ENCODE peak calls at places on chromosome 10, in eight cellular contexts. M is HuH-7; O is effector CD8-positive, alpha-beta T cell; S is kidney glomerular epithelial cell; K is NCI-H1092 treated with DMSO at 0.1 percent for 48 hours; B is activated naive CD4-positive, alpha-beta T cell treated with anti-CD3 and anti-CD28 coated beads, Interleukin-2, amount 50 U/mL, for 16 hours; E is C1 segment of cervical spinal cord; A is NCI-H1105 treated with DMSO at 0.1 percent for 48 hours. X is an unnamed sample.

GRCh38 chr10:130664526-130664925 is 528.3 kb downstream of the GLRX3 start:
- DNase-seq in O (no peak), S (no peak), E (no peak), B (no peak), K (no peak), A (no peak), M (no peak), X (no peak)

GRCh38 chr10:86367339-86367951 is 850 bp upstream of the GRID1 start:
- DNase-seq in K (no peak), M (no peak), A (no peak), B (no peak), S (no peak), O (no peak), E (peak), X (no peak)

GRCh38 chr10:93060887-93061593 is 442 bp downstream of the CYP26C1 start:
- DNase-seq in B (no peak), M (no peak), O (no peak), S (no peak), K (no peak), A (no peak), E (no peak), X (no peak)

GRCh38 chr10:127444155-127444554 is 105.0 kb upstream of the NPS start:
- DNase-seq in K (no peak), A (no peak), E (no peak), B (no peak), S (no peak), O (no peak), M (no peak), X (no peak)

GRCh38 chr10:112213098-112213823 is 29.7 kb upstream of the GPAM start:
- DNase-seq in S (no peak), A (no peak), E (no peak), O (no peak), B (no peak), K (no peak), M (no peak), X (no peak)

GRCh38 chr10:131785121-131785460 is 115.7 kb upstream of the PPP2R2D start:
- DNase-seq in K (no peak), M (no peak), E (no peak), A (no peak), S (no peak), B (no peak), O (no peak), X (no peak)

GRCh38 chr10:86053675-86054074 is 312.9 kb downstream of the GRID1 start:
- DNase-seq in A (no peak), S (no peak), K (no peak), B (no peak), E (no peak), M (no peak), O (no peak), X (no peak)

GRCh38 chr10:20927495-20927894 is 30.4 kb upstream of the NEBL start:
- DNase-seq in M (no peak), O (no peak), S (no peak), E (no peak), B (no peak), A (no peak), K (no peak), X (no peak)

GRCh38 chr10:62794306-62794705 is 10.2 kb upstream of the ADO start:
- DNase-seq in O (no peak), K (no peak), S (peak), M (no peak), A (no peak), E (no peak), B (no peak), X (no peak)

GRCh38 chr10:21733710-21734109 is 199.7 kb downstream of the MLLT10 start:
- DNase-seq in M (no peak), B (no peak), K (no peak), S (no peak), A (no peak), E (no peak), O (no peak), X (no peak)

GRCh38 chr10:29332061-29332760 is 43.3 kb downstream of the LYZL1 start:
- DNase-seq in M (no peak), B (no peak), S (no peak), A (peak), O (no peak), E (no peak), K (peak), X (no peak)

GRCh38 chr10:2494386-2494785 is 573.0 kb upstream of the PFKP start:
- DNase-seq in M (no peak), K (no peak), S (no peak), B (no peak), O (no peak), A (no peak), E (no peak), X (no peak)

GRCh38 chr10:130407052-130407451 is 270.9 kb downstream of the GLRX3 start:
- DNase-seq in B (no peak), M (no peak), S (no peak), K (no peak), E (no peak), O (no peak), A (no peak), X (no peak)

GRCh38 chr10:10165415-10165814 is 852.3 kb upstream of the CELF2 start:
- DNase-seq in E (no peak), M (no peak), S (no peak), K (no peak), O (no peak), A (no peak), B (no peak), X (no peak)

GRCh38 chr10:22315455-22316285 is 518 bp upstream of the COMMD3 start:
- DNase-seq in O (no peak), S (no peak), A (peak), M (peak), B (no peak), E (no peak), K (peak), X (no peak)